ENCODE peak calls at places on chromosomes 3 and 15, in seven cellular contexts. M is colonic mucosa, W is Calu3, O is foreskin fibroblast, F is epithelial cell of esophagus, Q is H9, L is AG04450. U is an unnamed sample.

GRCh38 chr15:75123395-75123794 is 78.3 kb upstream of the C15orf39 start:
- DNase-seq in M (no peak), W (no peak), O (peak; percentile 80), F (no peak), Q (no peak), L (peak; percentile 37), U (no peak)

GRCh38 chr15:63972801-63973200 is 73.5 kb downstream of the DAPK2 start:
- DNase-seq in M (no peak), W (no peak), O (no peak), F (no peak), Q (peak; percentile 28), L (no peak), U (no peak)

GRCh38 chr3:43046583-43046982 is 59.3 kb downstream of the POMGNT2 start:
- DNase-seq in M (no peak), W (no peak), O (no peak), F (no peak), Q (no peak), L (no peak), U (no peak)

GRCh38 chr3:43177092-43177491 is 71.2 kb upstream of the POMGNT2 start:
- DNase-seq in M (no peak), W (no peak), O (no peak), F (no peak), Q (no peak), L (no peak), U (no peak)

GRCh38 chr3:179071161-179071568 is 444 bp downstream of the ZMAT3 start:
- DNase-seq in M (peak; percentile 37), W (no peak), O (no peak), F (peak; percentile 65), Q (no peak), L (no peak), U (peak; percentile 28)

GRCh38 chr3:10594915-10595314 is 89.5 kb upstream of the ATP2B2 start:
- DNase-seq in M (peak; percentile 36), W (peak; percentile 52), O (peak; percentile 49), F (peak; percentile 58), Q (peak; percentile 90), L (peak; percentile 18), U (peak; percentile 83)

GRCh38 chr3:184604039-184604955 is 42.7 kb downstream of the EPHB3 start:
- DNase-seq in M (no peak), W (no peak), O (no peak), F (no peak), Q (peak; percentile 85), L (no peak), U (no peak)

GRCh38 chr15:82832601-82833209 is 23.3 kb downstream of the WHAMM start:
- DNase-seq in M (no peak), W (peak; percentile 41), O (peak; percentile 89), F (peak; percentile 89), Q (no peak), L (peak; percentile 54), U (no peak)

GRCh38 chr15:46892621-46893160 is 824.6 kb upstream of the SEMA6D start:
- DNase-seq in M (no peak), W (no peak), O (peak; percentile 34), F (peak; percentile 56), Q (no peak), L (no peak), U (no peak)

GRCh38 chr3:157669403-157669802 is 166.2 kb upstream of the VEPH1 start:
- DNase-seq in M (no peak), W (no peak), O (peak; percentile 51), F (no peak), Q (no peak), L (no peak), U (no peak)

GRCh38 chr3:61858054-61858453 is 296.7 kb downstream of the PTPRG start:
- DNase-seq in M (no peak), W (no peak), O (peak; percentile 51), F (peak; percentile 41), Q (no peak), L (no peak), U (no peak)

GRCh38 chr3:32420138-32420981 is 28.7 kb downstream of the CMTM7 start:
- DNase-seq in M (peak; percentile 44), W (peak; percentile 93), O (peak; percentile 63), F (peak; percentile 87), Q (peak; percentile 78), L (no peak), U (no peak)

GRCh38 chr3:56776551-56776950 is 25.2 kb downstream of the ARHGEF3 start:
- DNase-seq in M (no peak), W (no peak), O (no peak), F (no peak), Q (no peak), L (no peak), U (no peak)

GRCh38 chr15:92840149-92840548 is 60.0 kb upstream of the CHD2 start:
- DNase-seq in M (no peak), W (peak; percentile 45), O (no peak), F (peak; percentile 71), Q (no peak), L (no peak), U (no peak)

GRCh38 chr3:160685144-160685766 is 8.3 kb downstream of the ARL14 start:
- DNase-seq in M (no peak), W (no peak), O (peak; percentile 26), F (no peak), Q (no peak), L (no peak), U (no peak)

GRCh38 chr3:141881702-141882101 is 5.3 kb downstream of the ATP1B3 start:
- DNase-seq in M (peak; percentile 45), W (no peak), O (no peak), F (no peak), Q (no peak), L (no peak), U (no peak)

GRCh38 chr3:16673530-16673929 is 68.3 kb upstream of the DAZL start:
- DNase-seq in M (no peak), W (no peak), O (no peak), F (no peak), Q (no peak), L (no peak), U (no peak)

GRCh38 chr3:50603261-50604109 is 8.1 kb downstream of the CISH start:
- DNase-seq in M (no peak), W (no peak), O (no peak), F (no peak), Q (no peak), L (no peak), U (no peak)

GRCh38 chr3:45218578-45219390 is 7.3 kb downstream of the TMEM158 start:
- DNase-seq in M (no peak), W (no peak), O (peak; percentile 85), F (peak; percentile 53), Q (no peak), L (peak; percentile 13), U (no peak)

GRCh38 chr3:171049831-171050444 is 23.4 kb upstream of the SLC2A2 start:
- DNase-seq in M (peak; percentile 31), W (peak; percentile 80), O (peak; percentile 79), F (peak; percentile 53), Q (peak; percentile 68), L (no peak), U (no peak)

GRCh38 chr3:150068440-150069157 is 97.9 kb upstream of the PFN2 start:
- DNase-seq in M (no peak), W (no peak), O (peak; percentile 41), F (no peak), Q (no peak), L (no peak), U (no peak)
- TF ChIP-seq CTCF in M (no peak), W (no peak), O (no peak), F (no peak), Q (no peak), L (no peak), U (no peak)

GRCh38 chr3:107432013-107432515 is 54.8 kb downstream of the CCDC54 start:
- DNase-seq in M (peak; percentile 45), W (no peak), O (peak; percentile 66), F (peak; percentile 38), Q (peak; percentile 25), L (no peak), U (no peak)

GRCh38 chr3:107431298-107432012 is 54.2 kb downstream of the CCDC54 start:
- DNase-seq in M (peak; percentile 76), W (peak; percentile 71), O (peak; percentile 86), F (peak; percentile 57), Q (peak; percentile 84), L (no peak), U (peak; percentile 34)

GRCh38 chr3:107431048-107431297 is 53.7 kb downstream of the CCDC54 start:
- DNase-seq in M (no peak), W (no peak), O (peak; percentile 56), F (no peak), Q (no peak), L (no peak), U (no peak)

GRCh38 chr3:107429330-107430181 is 52.3 kb downstream of the CCDC54 start:
- DNase-seq in M (peak; percentile 70), W (peak; percentile 79), O (peak; percentile 95), F (peak; percentile 82), Q (peak; percentile 88), L (peak; percentile 70), U (peak; percentile 64)

DNA sequence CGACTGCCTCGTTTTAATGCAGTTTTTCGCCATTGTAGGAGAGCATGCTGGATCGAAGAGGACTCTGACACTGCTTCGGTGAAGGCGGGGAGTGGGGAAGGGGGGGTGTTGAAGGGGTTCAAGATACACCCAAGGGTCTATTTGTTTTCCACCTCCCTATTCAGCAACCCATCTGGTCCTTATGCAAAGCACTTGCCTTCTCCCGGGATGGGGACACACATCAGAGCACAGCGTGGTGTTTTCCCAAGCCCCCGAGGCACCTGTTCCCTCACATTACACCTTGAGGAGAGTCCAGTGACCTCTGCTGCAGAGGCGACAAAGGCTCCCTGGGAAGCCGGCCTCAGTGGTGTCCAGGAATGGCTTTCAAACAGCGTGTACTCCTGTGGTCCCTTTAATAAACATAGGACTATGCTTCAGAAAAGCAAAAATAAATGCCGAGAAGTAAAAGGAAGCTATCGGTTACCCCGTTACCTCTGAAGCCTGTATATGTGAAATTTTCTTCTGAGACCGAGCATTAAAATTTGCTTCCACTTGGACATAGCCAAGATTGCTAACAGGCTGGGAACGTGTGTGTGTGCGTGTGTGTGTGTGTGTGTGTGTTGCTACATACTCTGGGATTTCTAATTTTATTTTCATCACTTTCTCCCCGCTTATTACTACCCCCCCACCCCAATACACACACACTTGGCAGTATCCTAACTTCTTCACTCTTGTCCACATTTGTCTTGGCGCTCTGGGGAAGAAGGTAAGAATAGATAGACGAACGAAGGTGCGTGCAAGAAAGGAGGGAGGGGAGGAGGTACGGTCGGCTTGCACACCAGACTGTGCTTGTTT is 53.2 kb downstream of the CCDC54 start:
- DNase-seq in M (peak; percentile 29), W (peak; percentile 11), O (peak; percentile 66), F (peak; percentile 36), Q (peak; percentile 41), L (no peak), U (no peak)
- TF ChIP-seq CTCF in M (no peak), W (no peak), O (no peak), F (no peak), Q (no peak), L (no peak), U (peak; percentile 39)

DNA sequence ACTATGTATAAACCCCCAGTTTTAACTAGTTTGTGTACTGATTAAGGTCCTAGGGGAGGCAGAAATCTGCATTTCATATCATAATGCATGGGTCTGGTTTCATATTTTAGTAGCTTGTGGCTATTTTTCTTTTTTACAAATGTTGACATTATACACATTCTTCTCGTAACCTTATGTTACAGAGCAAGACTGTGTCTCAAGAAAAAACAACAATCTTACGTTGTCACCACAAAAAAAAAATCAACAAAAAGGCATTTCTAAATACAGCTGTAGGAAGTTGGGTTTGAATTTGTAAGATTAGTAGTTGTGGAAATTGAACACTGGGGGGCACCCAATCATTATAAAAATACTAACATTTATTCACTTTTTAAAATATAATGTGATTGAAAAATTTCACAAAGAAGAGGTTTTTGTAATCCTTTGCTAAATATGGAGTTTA is 17.9 kb downstream of the SERP1 start:
- DNase-seq in M (no peak), W (no peak), O (peak; percentile 52), F (peak; percentile 21), Q (no peak), L (no peak), U (no peak)
- TF ChIP-seq CTCF in M (no peak), W (peak; percentile 39), O (peak; percentile 31), F (no peak), Q (peak; percentile 55), L (peak; percentile 41), U (no peak)

GRCh38 chr15:33988384-33988783 is 20.1 kb downstream of the CHRM5 start:
- DNase-seq in M (no peak), W (no peak), O (peak; percentile 9), F (peak; percentile 7), Q (no peak), L (no peak), U (no peak)
- TF ChIP-seq CTCF in M (no peak), W (no peak), O (no peak), F (no peak), Q (no peak), L (no peak), U (no peak)

U was measured in mesothelial cell of epicardium.